ENCODE peak calls at places on chromosomes 7 and 10, in seven cellular contexts. E, R, N, L, K, V and I are unnamed samples.

GRCh38 chr7:134702366-134703240 is 56.0 kb downstream of the BPGM start:
- DNase-seq in E (no peak), R (no peak), N (no peak), L (no peak), K (no peak), V (no peak), I (peak; percentile 29)

GRCh38 chr10:100653957-100654834 is 91.2 kb upstream of the PAX2 start:
- DNase-seq in E (peak; percentile 7), R (peak; percentile 79), N (no peak), L (no peak), K (no peak), V (no peak), I (no peak)

GRCh38 chr7:105323366-105323765 is 65.4 kb downstream of the SRPK2 start:
- DNase-seq in E (no peak), R (no peak), N (no peak), L (no peak), K (no peak), V (no peak), I (no peak)

GRCh38 chr10:125102216-125102615 is 58.1 kb downstream of the CTBP2 start:
- DNase-seq in E (no peak), R (no peak), N (no peak), L (peak; percentile 86), K (no peak), V (no peak), I (no peak)

GRCh38 chr10:14945097-14945496 is 8.8 kb downstream of the DCLRE1C start:
- DNase-seq in E (no peak), R (no peak), N (no peak), L (peak; percentile 45), K (no peak), V (no peak), I (no peak)

GRCh38 chr7:3482147-3482921 is 181.3 kb downstream of the SDK1 start:
- DNase-seq in E (no peak), R (peak; percentile 77), N (no peak), L (peak; percentile 65), K (no peak), V (peak; percentile 21), I (peak; percentile 66)

GRCh38 chr7:48813472-48813871 is 110.9 kb upstream of the CDC14C start:
- DNase-seq in E (no peak), R (no peak), N (no peak), L (no peak), K (no peak), V (no peak), I (no peak)

GRCh38 chr7:20083781-20084180 is 133.4 kb downstream of the MACC1 start:
- DNase-seq in E (no peak), R (no peak), N (no peak), L (peak; percentile 31), K (no peak), V (no peak), I (no peak)

GRCh38 chr7:131544449-131545425 is 11.7 kb downstream of the PODXL start:
- DNase-seq in E (no peak), R (no peak), N (no peak), L (no peak), K (no peak), V (no peak), I (peak; percentile 75)

GRCh38 chr10:77391605-77392235 is 245.9 kb downstream of the KCNMA1 start:
- DNase-seq in E (no peak), R (peak; percentile 91), N (peak; percentile 92), L (peak; percentile 78), K (peak; percentile 54), V (peak; percentile 79), I (peak; percentile 75)

GRCh38 chr10:14063531-14064317 is 267.0 kb downstream of the FRMD4A start:
- DNase-seq in E (no peak), R (no peak), N (no peak), L (peak; percentile 93), K (peak; percentile 97), V (no peak), I (no peak)

GRCh38 chr10:22651276-22651980 is 63.0 kb downstream of the PIP4K2A start:
- DNase-seq in E (no peak), R (no peak), N (no peak), L (no peak), K (no peak), V (no peak), I (no peak)

GRCh38 chr7:6228865-6229264 is 43.6 kb downstream of the CYTH3 start:
- DNase-seq in E (no peak), R (no peak), N (no peak), L (no peak), K (no peak), V (no peak), I (no peak)

GRCh38 chr7:159096736-159097581 is 47.7 kb downstream of the VIPR2 start:
- DNase-seq in E (no peak), R (no peak), N (peak; percentile 40), L (no peak), K (no peak), V (peak; percentile 5), I (no peak)

GRCh38 chr10:80131499-80131901 is 1.0 kb upstream of the PLAC9 start:
- DNase-seq in E (no peak), R (peak; percentile 39), N (no peak), L (no peak), K (no peak), V (no peak), I (no peak)

GRCh38 chr10:130141878-130142277 is 5.7 kb downstream of the GLRX3 start:
- DNase-seq in E (no peak), R (no peak), N (no peak), L (no peak), K (no peak), V (no peak), I (no peak)

GRCh38 chr10:130666215-130666614 is 530.0 kb downstream of the GLRX3 start:
- DNase-seq in E (no peak), R (no peak), N (no peak), L (no peak), K (no peak), V (no peak), I (no peak)

GRCh38 chr10:131418686-131419085 is 107.2 kb upstream of the TCERG1L start:
- DNase-seq in E (no peak), R (no peak), N (no peak), L (peak; percentile 6), K (no peak), V (no peak), I (no peak)

GRCh38 chr7:86116-86515 is 106.3 kb upstream of the FAM20C start:
- DNase-seq in E (no peak), R (peak; percentile 1), N (no peak), L (no peak), K (no peak), V (no peak), I (no peak)

GRCh38 chr7:44063547-44063893 is 1.8 kb downstream of the PGAM2 start:
- DNase-seq in E (no peak), R (peak; percentile 41), N (peak; percentile 47), L (no peak), K (no peak), V (no peak), I (no peak)

GRCh38 chr10:114408112-114408967 is 4.0 kb upstream of the AFAP1L2 start:
- DNase-seq in E (no peak), R (no peak), N (no peak), L (no peak), K (no peak), V (no peak), I (no peak)

GRCh38 chr10:125531470-125531869 is 151.5 kb downstream of the TEX36 start:
- DNase-seq in E (no peak), R (peak; percentile 59), N (no peak), L (no peak), K (no peak), V (no peak), I (no peak)

GRCh38 chr10:71850021-71850744 is 868 bp downstream of the PSAP start:
- DNase-seq in E (no peak), R (no peak), N (no peak), L (no peak), K (no peak), V (no peak), I (no peak)

GRCh38 chr7:100655908-100656674 is at the start of gene ACTL6B:
- DNase-seq in E (peak; percentile 46), R (peak; percentile 95), N (no peak), L (peak; percentile 26), K (no peak), V (peak; percentile 59), I (peak; percentile 72)

GRCh38 chr10:6918305-6918704 is 338.2 kb upstream of the PRKCQ start:
- DNase-seq in E (peak; percentile 65), R (peak; percentile 44), N (peak; percentile 75), L (peak; percentile 6), K (no peak), V (peak; percentile 24), I (peak; percentile 42)

GRCh38 chr10:85668522-85668921 is 698.1 kb downstream of the GRID1 start:
- DNase-seq in E (no peak), R (no peak), N (no peak), L (no peak), K (no peak), V (no peak), I (no peak)

GRCh38 chr10:72616716-72617115 is 9.2 kb downstream of the MICU1 start:
- DNase-seq in E (no peak), R (no peak), N (no peak), L (no peak), K (no peak), V (no peak), I (no peak)

GRCh38 chr10:33381897-33382578 is 47.6 kb upstream of the NRP1 start:
- DNase-seq in E (no peak), R (peak; percentile 18), N (no peak), L (peak; percentile 78), K (peak; percentile 93), V (no peak), I (no peak)

GRCh38 chr7:51019891-51020855 is 237.5 kb upstream of the GRB10 start:
- DNase-seq in E (no peak), R (no peak), N (no peak), L (peak; percentile 87), K (no peak), V (peak; percentile 92), I (no peak)

GRCh38 chr10:72800000-72800740 is 93.4 kb upstream of the OIT3 start:
- DNase-seq in E (no peak), R (no peak), N (no peak), L (peak; percentile 31), K (no peak), V (no peak), I (peak; percentile 73)

GRCh38 chr7:140238778-140239652 is 62.2 kb upstream of the KDM7A start:
- DNase-seq in E (no peak), R (no peak), N (no peak), L (no peak), K (no peak), V (peak; percentile 53), I (no peak)

GRCh38 chr10:117609095-117609821 is 66.7 kb downstream of the EMX2 start:
- DNase-seq in E (no peak), R (no peak), N (no peak), L (peak; percentile 87), K (peak; percentile 84), V (peak; percentile 92), I (no peak)

GRCh38 chr10:29022513-29022912 is 266.4 kb upstream of the LYZL1 start:
- DNase-seq in E (no peak), R (peak; percentile 12), N (no peak), L (no peak), K (no peak), V (no peak), I (no peak)

GRCh38 chr10:48465860-48466521 is 138.9 kb downstream of the ARHGAP22 start:
- DNase-seq in E (no peak), R (no peak), N (peak; percentile 50), L (no peak), K (no peak), V (peak; percentile 11), I (no peak)